ENCODE peak calls at places on chromosomes 13 and 19, in eight cellular contexts. O is coronary artery; C is upper lobe of right lung; K is T1000; Y is stimulated activated effector memory CD8-positive, alpha-beta T cell treated with anti-CD3 and anti-CD28 coated beads, Interleukin-12 subunit alpha, Interleukin-12 subunit beta, amount 100 ng/mL, for 72 hours; P is GM19239; I is neural crest cell; U is astrocyte of the spinal cord. E is an unnamed sample.

GRCh38 chr13:110646442-110647364 is 31.4 kb downstream of the NAXD start:
- DNase-seq in O (no peak), C (no peak), K (no peak), Y (no peak), P (no peak), I (no peak), U (no peak), E (no peak)

GRCh38 chr19:1183543-1184172 is 9.6 kb upstream of the SBNO2 start:
- DNase-seq in O (no peak), C (no peak), K (peak), Y (no peak), P (no peak), I (no peak), U (no peak), E (no peak)

GRCh38 chr13:54573186-54573585 is 1544.6 kb downstream of the OLFM4 start:
- DNase-seq in O (no peak), C (no peak), K (no peak), Y (no peak), P (no peak), I (no peak), U (no peak), E (no peak)

GRCh38 chr13:100796463-100796862 is 121.9 kb upstream of the TMTC4 start:
- DNase-seq in O (no peak), C (no peak), K (no peak), Y (no peak), P (no peak), I (no peak), U (no peak), E (no peak)

GRCh38 chr19:27891411-27891810 is 1321.5 kb downstream of the UQCRFS1 start:
- DNase-seq in O (no peak), C (no peak), K (no peak), Y (no peak), P (no peak), I (no peak), U (no peak), E (no peak)

GRCh38 chr19:4713384-4713951 is 10.2 kb downstream of the DPP9 start:
- DNase-seq in O (peak), C (peak), K (peak), Y (no peak), P (no peak), I (no peak), U (peak), E (peak)

GRCh38 chr19:53328967-53329366 is 4.6 kb upstream of the ZNF845 start:
- DNase-seq in O (no peak), C (peak), K (peak), Y (no peak), P (no peak), I (no peak), U (peak), E (peak)

GRCh38 chr19:1076951-1077350 is 10.0 kb downstream of the ARHGAP45 start:
- DNase-seq in O (no peak), C (peak), K (no peak), Y (peak), P (peak), I (no peak), U (no peak), E (peak)

GRCh38 chr19:29211562-29212416 is 1.2 kb downstream of the UQCRFS1 start:
- DNase-seq in O (no peak), C (no peak), K (no peak), Y (no peak), P (no peak), I (no peak), U (peak), E (no peak)

GRCh38 chr19:45972081-45972943 is 1.4 kb downstream of the NOVA2 start:
- DNase-seq in O (no peak), C (no peak), K (no peak), Y (no peak), P (no peak), I (no peak), U (no peak), E (no peak)

GRCh38 chr13:24228852-24229458 is 68.4 kb downstream of the SPATA13 start:
- DNase-seq in O (no peak), C (no peak), K (no peak), Y (no peak), P (no peak), I (no peak), U (peak), E (no peak)

GRCh38 chr19:43724896-43725295 is 9.0 kb downstream of the IRGC start:
- DNase-seq in O (no peak), C (no peak), K (no peak), Y (no peak), P (no peak), I (no peak), U (no peak), E (no peak)

GRCh38 chr19:16223746-16224145 is 26.0 kb downstream of the AP1M1 start:
- DNase-seq in O (no peak), C (no peak), K (no peak), Y (no peak), P (no peak), I (no peak), U (no peak), E (no peak)

GRCh38 chr19:3617463-3617862 is 9.1 kb downstream of the CACTIN start:
- DNase-seq in O (no peak), C (no peak), K (no peak), Y (no peak), P (no peak), I (no peak), U (no peak), E (no peak)

GRCh38 chr13:113052971-113053370 is 52.6 kb upstream of the F7 start:
- DNase-seq in O (no peak), C (no peak), K (no peak), Y (no peak), P (no peak), I (no peak), U (no peak), E (no peak)

GRCh38 chr19:14561832-14562351 is 10.0 kb downstream of the NDUFB7 start:
- DNase-seq in O (no peak), C (no peak), K (no peak), Y (no peak), P (no peak), I (no peak), U (no peak), E (peak)

GRCh38 chr19:18683109-18683954 is at the start of gene CRTC1:
- DNase-seq in O (peak), C (peak), K (peak), Y (peak), P (peak), I (peak), U (peak), E (peak)

GRCh38 chr19:6187374-6187773 is 51.9 kb downstream of the ACSBG2 start:
- DNase-seq in O (peak), C (no peak), K (no peak), Y (no peak), P (no peak), I (no peak), U (no peak), E (no peak)

GRCh38 chr13:111007209-111007608 is 92.3 kb upstream of the ANKRD10 start:
- DNase-seq in O (no peak), C (no peak), K (no peak), Y (no peak), P (no peak), I (no peak), U (no peak), E (no peak)

GRCh38 chr13:64061649-64062048 is 2646.0 kb upstream of the PCDH20 start:
- DNase-seq in O (no peak), C (no peak), K (no peak), Y (no peak), P (no peak), I (no peak), U (no peak), E (no peak)